ENCODE peak calls at places on chromosome 16, in eight cellular contexts. One of them, this sample, is unnamed.
A peak's percentile ranks its signal among the peaks of the same experiment; 100 is the strongest.

GRCh38 chr16:89711601-89712475 is 8.9 kb downstream of the VPS9D1 start:
- DNase-seq in cardiac fibroblast: peak; percentile 58
- DNase-seq in fibroblast of mammary gland: peak; percentile 66
- DNase-seq in prostate gland: peak; percentile 28
- DNase-seq in CD8-positive, alpha-beta T cell: peak; percentile 71
- DNase-seq in AG10803: no peak
- DNase-seq in GM06990: peak; percentile 81
- DNase-seq in heart left ventricle: no peak
- DNase-seq in this sample: peak; percentile 99

GRCh38 chr16:81600275-81600674 is 155.7 kb downstream of the CMIP start:
- DNase-seq in cardiac fibroblast: peak; percentile 59
- DNase-seq in fibroblast of mammary gland: peak; percentile 35
- DNase-seq in prostate gland: peak; percentile 46
- DNase-seq in CD8-positive, alpha-beta T cell: no peak
- DNase-seq in AG10803: peak; percentile 87
- DNase-seq in GM06990: no peak
- DNase-seq in heart left ventricle: no peak
- DNase-seq in this sample: no peak

GRCh38 chr16:89393731-89394406 is 96.5 kb downstream of the ANKRD11 start:
- DNase-seq in cardiac fibroblast: no peak
- DNase-seq in fibroblast of mammary gland: no peak
- DNase-seq in prostate gland: no peak
- DNase-seq in CD8-positive, alpha-beta T cell: no peak
- DNase-seq in AG10803: peak; percentile 46
- DNase-seq in GM06990: no peak
- DNase-seq in heart left ventricle: peak; percentile 46
- DNase-seq in this sample: no peak

GRCh38 chr16:31451681-31452351 is 7.5 kb upstream of the ARMC5 start:
- DNase-seq in cardiac fibroblast: peak; percentile 73
- DNase-seq in fibroblast of mammary gland: peak; percentile 74
- DNase-seq in prostate gland: peak; percentile 65
- DNase-seq in CD8-positive, alpha-beta T cell: no peak
- DNase-seq in AG10803: peak; percentile 79
- DNase-seq in GM06990: no peak
- DNase-seq in heart left ventricle: no peak
- DNase-seq in this sample: no peak

GRCh38 chr16:14510939-14511797 is 118.9 kb downstream of the PARN start:
- DNase-seq in cardiac fibroblast: peak; percentile 84
- DNase-seq in fibroblast of mammary gland: peak; percentile 88
- DNase-seq in prostate gland: no peak
- DNase-seq in CD8-positive, alpha-beta T cell: no peak
- DNase-seq in AG10803: peak; percentile 93
- DNase-seq in GM06990: no peak
- DNase-seq in heart left ventricle: no peak
- DNase-seq in this sample: no peak

GRCh38 chr16:81582655-81583441 is 138.2 kb downstream of the CMIP start:
- DNase-seq in cardiac fibroblast: no peak
- DNase-seq in fibroblast of mammary gland: no peak
- DNase-seq in prostate gland: no peak
- DNase-seq in CD8-positive, alpha-beta T cell: no peak
- DNase-seq in AG10803: peak; percentile 63
- DNase-seq in GM06990: no peak
- DNase-seq in heart left ventricle: no peak
- DNase-seq in this sample: no peak

GRCh38 chr16:66521951-66522771 is 27.8 kb downstream of the TK2 start:
- DNase-seq in cardiac fibroblast: peak; percentile 85
- DNase-seq in fibroblast of mammary gland: peak; percentile 67
- DNase-seq in prostate gland: no peak
- DNase-seq in CD8-positive, alpha-beta T cell: peak; percentile 17
- DNase-seq in AG10803: peak; percentile 64
- DNase-seq in GM06990: peak; percentile 82
- DNase-seq in heart left ventricle: peak; percentile 54
- DNase-seq in this sample: peak; percentile 34

GRCh38 chr16:81460075-81460474 is 15.5 kb downstream of the CMIP start:
- DNase-seq in cardiac fibroblast: no peak
- DNase-seq in fibroblast of mammary gland: no peak
- DNase-seq in prostate gland: no peak
- DNase-seq in CD8-positive, alpha-beta T cell: no peak
- DNase-seq in AG10803: no peak
- DNase-seq in GM06990: no peak
- DNase-seq in heart left ventricle: no peak
- DNase-seq in this sample: no peak

GRCh38 chr16:85431431-85432124 is 181.5 kb upstream of the GSE1 start:
- DNase-seq in cardiac fibroblast: no peak
- DNase-seq in fibroblast of mammary gland: no peak
- DNase-seq in prostate gland: no peak
- DNase-seq in CD8-positive, alpha-beta T cell: no peak
- DNase-seq in AG10803: no peak
- DNase-seq in GM06990: no peak
- DNase-seq in heart left ventricle: no peak
- DNase-seq in this sample: no peak

GRCh38 chr16:8863594-8864424 is 5.0 kb downstream of the CARHSP1 start:
- DNase-seq in cardiac fibroblast: no peak
- DNase-seq in fibroblast of mammary gland: peak; percentile 31
- DNase-seq in prostate gland: no peak
- DNase-seq in CD8-positive, alpha-beta T cell: no peak
- DNase-seq in AG10803: no peak
- DNase-seq in GM06990: no peak
- DNase-seq in heart left ventricle: no peak
- DNase-seq in this sample: no peak

GRCh38 chr16:50547340-50547865 is 793 bp upstream of the NKD1 start:
- DNase-seq in cardiac fibroblast: no peak
- DNase-seq in fibroblast of mammary gland: no peak
- DNase-seq in prostate gland: peak; percentile 38
- DNase-seq in CD8-positive, alpha-beta T cell: peak; percentile 81
- DNase-seq in AG10803: no peak
- DNase-seq in GM06990: peak; percentile 59
- DNase-seq in heart left ventricle: peak; percentile 34
- DNase-seq in this sample: peak; percentile 74

GRCh38 chr16:85227262-85227923 is 115.1 kb upstream of the CIBAR2 start:
- DNase-seq in cardiac fibroblast: no peak
- DNase-seq in fibroblast of mammary gland: no peak
- DNase-seq in prostate gland: no peak
- DNase-seq in CD8-positive, alpha-beta T cell: no peak
- DNase-seq in AG10803: no peak
- DNase-seq in GM06990: peak; percentile 88
- DNase-seq in heart left ventricle: no peak
- DNase-seq in this sample: peak; percentile 91

GRCh38 chr16:55297062-55297909 is 26.7 kb upstream of the IRX6 start:
- DNase-seq in cardiac fibroblast: no peak
- DNase-seq in fibroblast of mammary gland: peak; percentile 12
- DNase-seq in prostate gland: no peak
- DNase-seq in CD8-positive, alpha-beta T cell: no peak
- DNase-seq in AG10803: no peak
- DNase-seq in GM06990: no peak
- DNase-seq in heart left ventricle: no peak
- DNase-seq in this sample: no peak

GRCh38 chr16:50478021-50478772 is 70.0 kb upstream of the NKD1 start:
- DNase-seq in cardiac fibroblast: no peak
- DNase-seq in fibroblast of mammary gland: no peak
- DNase-seq in prostate gland: no peak
- DNase-seq in CD8-positive, alpha-beta T cell: no peak
- DNase-seq in AG10803: no peak
- DNase-seq in GM06990: no peak
- DNase-seq in heart left ventricle: no peak
- DNase-seq in this sample: no peak

GRCh38 chr16:72099377-72099818 is 5.8 kb downstream of the DHX38 start:
- DNase-seq in cardiac fibroblast: peak; percentile 66
- DNase-seq in fibroblast of mammary gland: peak; percentile 56
- DNase-seq in prostate gland: no peak
- DNase-seq in CD8-positive, alpha-beta T cell: peak; percentile 10
- DNase-seq in AG10803: peak; percentile 38
- DNase-seq in GM06990: no peak
- DNase-seq in heart left ventricle: peak; percentile 34
- DNase-seq in this sample: peak; percentile 67

GRCh38 chr16:2088759-2089358 is 41.1 kb downstream of the TSC2 start:
- DNase-seq in cardiac fibroblast: no peak
- DNase-seq in fibroblast of mammary gland: no peak
- DNase-seq in prostate gland: no peak
- DNase-seq in CD8-positive, alpha-beta T cell: no peak
- DNase-seq in AG10803: no peak
- DNase-seq in GM06990: no peak
- DNase-seq in heart left ventricle: no peak
- DNase-seq in this sample: no peak

GRCh38 chr16:75541236-75541635 is 5.3 kb upstream of the CHST5 start:
- DNase-seq in cardiac fibroblast: no peak
- DNase-seq in fibroblast of mammary gland: no peak
- DNase-seq in prostate gland: no peak
- DNase-seq in CD8-positive, alpha-beta T cell: no peak
- DNase-seq in AG10803: no peak
- DNase-seq in GM06990: no peak
- DNase-seq in heart left ventricle: no peak
- DNase-seq in this sample: no peak

GRCh38 chr16:67164599-67165061 is at the start of gene HSF4:
- DNase-seq in cardiac fibroblast: peak; percentile 18
- DNase-seq in fibroblast of mammary gland: no peak
- DNase-seq in prostate gland: peak; percentile 34
- DNase-seq in CD8-positive, alpha-beta T cell: no peak
- DNase-seq in AG10803: no peak
- DNase-seq in GM06990: no peak
- DNase-seq in heart left ventricle: peak; percentile 71
- DNase-seq in this sample: peak; percentile 70

GRCh38 chr16:68310441-68311315 is at the start of the genes PRMT7 and SLC7A6OS:
- DNase-seq in cardiac fibroblast: peak; percentile 87
- DNase-seq in fibroblast of mammary gland: peak; percentile 83
- DNase-seq in prostate gland: peak; percentile 91
- DNase-seq in CD8-positive, alpha-beta T cell: peak; percentile 77
- DNase-seq in AG10803: peak; percentile 84
- DNase-seq in GM06990: peak; percentile 93
- DNase-seq in heart left ventricle: peak; percentile 93
- DNase-seq in this sample: peak; percentile 97
- TF ChIP-seq CTCF in cardiac fibroblast: peak; percentile 6
- TF ChIP-seq CTCF in fibroblast of mammary gland: no peak
- TF ChIP-seq CTCF in prostate gland: peak; percentile 15
- TF ChIP-seq CTCF in CD8-positive, alpha-beta T cell: peak; percentile 8
- TF ChIP-seq CTCF in AG10803: peak; percentile 16
- TF ChIP-seq CTCF in GM06990: no peak
- TF ChIP-seq CTCF in heart left ventricle: peak; percentile 64
- TF ChIP-seq CTCF in this sample: no peak

GRCh38 chr16:29148867-29149272 is 164.0 kb downstream of the LAT start:
- DNase-seq in cardiac fibroblast: no peak
- DNase-seq in fibroblast of mammary gland: no peak
- DNase-seq in prostate gland: no peak
- DNase-seq in CD8-positive, alpha-beta T cell: peak; percentile 78
- DNase-seq in AG10803: no peak
- DNase-seq in GM06990: no peak
- DNase-seq in heart left ventricle: peak; percentile 71
- DNase-seq in this sample: peak; percentile 33

GRCh38 chr16:29141586-29142324 is 156.9 kb downstream of the LAT start:
- DNase-seq in cardiac fibroblast: no peak
- DNase-seq in fibroblast of mammary gland: no peak
- DNase-seq in prostate gland: no peak
- DNase-seq in CD8-positive, alpha-beta T cell: no peak
- DNase-seq in AG10803: no peak
- DNase-seq in GM06990: no peak
- DNase-seq in heart left ventricle: no peak
- DNase-seq in this sample: no peak

GRCh38 chr16:29147710-29148425 is 163.0 kb downstream of the LAT start:
- DNase-seq in cardiac fibroblast: no peak
- DNase-seq in fibroblast of mammary gland: no peak
- DNase-seq in prostate gland: no peak
- DNase-seq in CD8-positive, alpha-beta T cell: no peak
- DNase-seq in AG10803: no peak
- DNase-seq in GM06990: no peak
- DNase-seq in heart left ventricle: no peak
- DNase-seq in this sample: no peak

GRCh38 chr16:29151317-29151716 is 166.5 kb downstream of the LAT start:
- DNase-seq in cardiac fibroblast: no peak
- DNase-seq in fibroblast of mammary gland: no peak
- DNase-seq in prostate gland: no peak
- DNase-seq in CD8-positive, alpha-beta T cell: no peak
- DNase-seq in AG10803: no peak
- DNase-seq in GM06990: no peak
- DNase-seq in heart left ventricle: no peak
- DNase-seq in this sample: no peak

DNA sequence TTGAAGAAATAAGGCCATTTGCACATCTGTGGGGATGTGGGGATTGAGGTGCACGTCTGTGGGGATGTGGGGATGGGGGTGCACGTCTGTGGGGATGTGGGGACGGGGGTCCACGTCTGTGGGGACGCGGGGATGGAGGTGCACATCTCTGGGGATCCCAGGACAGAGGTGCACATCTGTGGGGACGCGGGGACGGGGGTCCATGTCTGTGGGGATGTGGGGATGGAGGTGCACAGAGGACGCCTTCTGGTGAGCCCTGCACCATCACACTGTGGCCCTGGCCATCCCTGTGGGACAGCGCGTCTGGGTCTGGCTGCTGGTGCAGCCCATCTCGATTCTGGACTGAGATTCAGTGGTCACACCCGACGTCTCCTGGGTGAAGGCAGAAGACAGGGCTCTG is 161.4 kb downstream of the LAT start:
- DNase-seq in cardiac fibroblast: no peak
- DNase-seq in fibroblast of mammary gland: no peak
- DNase-seq in prostate gland: no peak
- DNase-seq in CD8-positive, alpha-beta T cell: no peak
- DNase-seq in AG10803: no peak
- DNase-seq in GM06990: no peak
- DNase-seq in heart left ventricle: no peak
- DNase-seq in this sample: no peak
- TF ChIP-seq CTCF in cardiac fibroblast: no peak
- TF ChIP-seq CTCF in fibroblast of mammary gland: no peak
- TF ChIP-seq CTCF in prostate gland: no peak
- TF ChIP-seq CTCF in CD8-positive, alpha-beta T cell: no peak
- TF ChIP-seq CTCF in AG10803: no peak
- TF ChIP-seq CTCF in GM06990: no peak
- TF ChIP-seq CTCF in heart left ventricle: no peak
- TF ChIP-seq CTCF in this sample: no peak

DNA sequence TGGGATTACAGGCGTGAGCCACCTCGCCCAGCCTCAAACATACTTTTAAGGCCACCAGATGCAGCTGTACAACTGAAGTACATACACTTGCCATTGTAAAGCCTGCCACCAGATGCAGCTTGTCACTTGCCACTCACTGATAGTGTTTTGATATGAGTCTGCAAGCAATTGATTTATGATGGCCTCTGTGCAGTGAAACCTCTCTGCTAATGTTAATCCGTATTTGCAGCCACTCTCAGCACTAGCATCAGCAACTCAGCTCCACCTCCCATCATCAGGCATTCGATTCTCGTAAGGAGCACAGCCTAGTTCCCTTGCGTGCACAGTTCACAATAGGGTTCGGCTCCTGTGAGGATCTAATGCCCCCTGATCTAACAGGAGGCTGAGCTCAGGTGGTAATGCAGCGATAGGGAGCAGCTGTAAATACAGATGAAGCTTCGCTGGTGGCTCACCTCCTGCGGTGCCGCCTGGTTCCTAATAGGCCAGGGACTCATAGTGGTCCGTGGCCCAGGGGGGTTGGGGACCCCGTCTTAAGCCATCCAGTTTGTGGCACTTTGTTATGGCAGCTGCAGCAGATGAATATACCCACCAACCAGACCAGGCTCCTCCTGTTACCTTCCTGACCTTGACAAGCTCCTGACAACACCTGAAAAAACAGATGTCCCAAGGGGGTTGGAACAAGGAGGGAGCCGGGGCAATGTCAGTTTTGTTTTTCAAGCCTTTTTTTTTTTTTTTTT is 1.3 kb upstream of the HERPUD1 start:
- DNase-seq in cardiac fibroblast: no peak
- DNase-seq in fibroblast of mammary gland: no peak
- DNase-seq in prostate gland: no peak
- DNase-seq in CD8-positive, alpha-beta T cell: no peak
- DNase-seq in AG10803: no peak
- DNase-seq in GM06990: no peak
- DNase-seq in heart left ventricle: no peak
- DNase-seq in this sample: no peak
- TF ChIP-seq CTCF in cardiac fibroblast: no peak
- TF ChIP-seq CTCF in fibroblast of mammary gland: no peak
- TF ChIP-seq CTCF in prostate gland: no peak
- TF ChIP-seq CTCF in CD8-positive, alpha-beta T cell: no peak
- TF ChIP-seq CTCF in AG10803: no peak
- TF ChIP-seq CTCF in GM06990: no peak
- TF ChIP-seq CTCF in heart left ventricle: no peak
- TF ChIP-seq CTCF in this sample: no peak

GRCh38 chr16:46688657-46689491 is at the start of gene VPS35:
- DNase-seq in cardiac fibroblast: peak; percentile 99
- DNase-seq in fibroblast of mammary gland: peak; percentile 98
- DNase-seq in prostate gland: peak; percentile 100
- DNase-seq in CD8-positive, alpha-beta T cell: peak; percentile 99
- DNase-seq in AG10803: peak; percentile 98
- DNase-seq in GM06990: peak; percentile 99
- DNase-seq in heart left ventricle: peak; percentile 100
- DNase-seq in this sample: peak; percentile 95
- TF ChIP-seq CTCF in cardiac fibroblast: no peak
- TF ChIP-seq CTCF in fibroblast of mammary gland: no peak
- TF ChIP-seq CTCF in prostate gland: no peak
- TF ChIP-seq CTCF in CD8-positive, alpha-beta T cell: no peak
- TF ChIP-seq CTCF in AG10803: peak; percentile 32
- TF ChIP-seq CTCF in GM06990: peak; percentile 58
- TF ChIP-seq CTCF in heart left ventricle: no peak
- TF ChIP-seq CTCF in this sample: no peak

This sample was measured in GM13977.